ENCODE peak calls at places on chromosomes 12 and 14, in seven cellular contexts. One of them, this sample, is unnamed.

GRCh38 chr12:104340177-104340576 is 36.6 kb downstream of the EID3 start:
- DNase-seq in uterus: no peak
- DNase-seq in IMR-90: peak; percentile 33
- DNase-seq in GM12878: no peak
- DNase-seq in tibial nerve: no peak
- DNase-seq in suprapubic skin: no peak
- DNase-seq in heart left ventricle: no peak
- DNase-seq in this sample: peak; percentile 24

GRCh38 chr14:94924189-94924588 is 154.3 kb upstream of the GSC start:
- DNase-seq in uterus: no peak
- DNase-seq in tibial nerve: no peak
- DNase-seq in suprapubic skin: no peak
- DNase-seq in IMR-90: no peak
- DNase-seq in GM12878: no peak
- DNase-seq in heart left ventricle: no peak
- DNase-seq in this sample: no peak

GRCh38 chr14:58465425-58465824 is 37.9 kb downstream of the KIAA0586 start:
- DNase-seq in heart left ventricle: no peak
- DNase-seq in suprapubic skin: no peak
- DNase-seq in uterus: no peak
- DNase-seq in IMR-90: peak; percentile 70
- DNase-seq in GM12878: no peak
- DNase-seq in tibial nerve: no peak
- DNase-seq in this sample: no peak

GRCh38 chr14:79543966-79544365 is 667.3 kb downstream of the DIO2 start:
- DNase-seq in GM12878: no peak
- DNase-seq in suprapubic skin: no peak
- DNase-seq in tibial nerve: no peak
- DNase-seq in heart left ventricle: no peak
- DNase-seq in IMR-90: peak; percentile 66
- DNase-seq in uterus: no peak
- DNase-seq in this sample: no peak

GRCh38 chr14:47438650-47439140 is 236.7 kb downstream of the MDGA2 start:
- DNase-seq in suprapubic skin: no peak
- DNase-seq in heart left ventricle: no peak
- DNase-seq in tibial nerve: no peak
- DNase-seq in IMR-90: no peak
- DNase-seq in GM12878: no peak
- DNase-seq in uterus: no peak
- DNase-seq in this sample: no peak

GRCh38 chr12:110741371-110741770 is 1.3 kb downstream of the PPP1CC start:
- DNase-seq in uterus: no peak
- DNase-seq in tibial nerve: no peak
- DNase-seq in IMR-90: no peak
- DNase-seq in GM12878: no peak
- DNase-seq in heart left ventricle: no peak
- DNase-seq in suprapubic skin: no peak
- DNase-seq in this sample: peak; percentile 35

GRCh38 chr12:93098077-93098476 is 169.0 kb upstream of the EEA1 start:
- DNase-seq in heart left ventricle: peak; percentile 50
- DNase-seq in IMR-90: peak; percentile 35
- DNase-seq in tibial nerve: peak; percentile 33
- DNase-seq in uterus: peak; percentile 51
- DNase-seq in suprapubic skin: no peak
- DNase-seq in GM12878: peak; percentile 51
- DNase-seq in this sample: peak; percentile 86

GRCh38 chr14:26328766-26329165 is 269.1 kb downstream of the NOVA1 start:
- DNase-seq in GM12878: no peak
- DNase-seq in uterus: no peak
- DNase-seq in suprapubic skin: no peak
- DNase-seq in IMR-90: no peak
- DNase-seq in tibial nerve: no peak
- DNase-seq in heart left ventricle: no peak
- DNase-seq in this sample: no peak

GRCh38 chr14:65927871-65928270 is 515.3 kb downstream of the FUT8 start:
- DNase-seq in heart left ventricle: no peak
- DNase-seq in IMR-90: no peak
- DNase-seq in GM12878: no peak
- DNase-seq in suprapubic skin: no peak
- DNase-seq in tibial nerve: no peak
- DNase-seq in uterus: no peak
- DNase-seq in this sample: no peak

GRCh38 chr12:113200016-113200797 is 14.7 kb downstream of the RITA1 start:
- DNase-seq in uterus: no peak
- DNase-seq in tibial nerve: no peak
- DNase-seq in IMR-90: no peak
- DNase-seq in GM12878: no peak
- DNase-seq in heart left ventricle: no peak
- DNase-seq in suprapubic skin: no peak
- DNase-seq in this sample: no peak

GRCh38 chr12:34206061-34206785 is 183.9 kb downstream of the ALG10 start:
- DNase-seq in tibial nerve: no peak
- DNase-seq in uterus: no peak
- DNase-seq in heart left ventricle: no peak
- DNase-seq in suprapubic skin: peak; percentile 73
- DNase-seq in GM12878: no peak
- DNase-seq in IMR-90: no peak
- DNase-seq in this sample: no peak

GRCh38 chr12:110071504-110071903 is 23.2 kb upstream of the C12orf76 start:
- DNase-seq in suprapubic skin: no peak
- DNase-seq in uterus: no peak
- DNase-seq in IMR-90: no peak
- DNase-seq in heart left ventricle: no peak
- DNase-seq in tibial nerve: no peak
- DNase-seq in GM12878: no peak
- DNase-seq in this sample: no peak

GRCh38 chr12:66235626-66236281 is 46.7 kb downstream of the IRAK3 start:
- DNase-seq in uterus: no peak
- DNase-seq in suprapubic skin: no peak
- DNase-seq in GM12878: no peak
- DNase-seq in tibial nerve: no peak
- DNase-seq in IMR-90: peak; percentile 4
- DNase-seq in heart left ventricle: no peak
- DNase-seq in this sample: no peak

GRCh38 chr14:69055125-69055524 is 76.0 kb upstream of the ACTN1 start:
- DNase-seq in IMR-90: peak; percentile 97
- DNase-seq in tibial nerve: no peak
- DNase-seq in suprapubic skin: no peak
- DNase-seq in uterus: no peak
- DNase-seq in GM12878: no peak
- DNase-seq in heart left ventricle: no peak
- DNase-seq in this sample: peak; percentile 59

GRCh38 chr12:3364226-3364625 is 126.8 kb upstream of the PRMT8 start:
- DNase-seq in GM12878: no peak
- DNase-seq in IMR-90: no peak
- DNase-seq in heart left ventricle: no peak
- DNase-seq in tibial nerve: no peak
- DNase-seq in uterus: no peak
- DNase-seq in suprapubic skin: no peak
- DNase-seq in this sample: no peak

GRCh38 chr12:87820524-87821194 is 208.5 kb downstream of the C12orf50 start:
- DNase-seq in heart left ventricle: no peak
- DNase-seq in GM12878: no peak
- DNase-seq in IMR-90: peak; percentile 74
- DNase-seq in suprapubic skin: no peak
- DNase-seq in tibial nerve: no peak
- DNase-seq in uterus: no peak
- DNase-seq in this sample: no peak

GRCh38 chr14:21256539-21257394 is 12.5 kb downstream of the HNRNPC start:
- DNase-seq in tibial nerve: no peak
- DNase-seq in GM12878: no peak
- DNase-seq in suprapubic skin: no peak
- DNase-seq in uterus: no peak
- DNase-seq in heart left ventricle: no peak
- DNase-seq in IMR-90: no peak
- DNase-seq in this sample: no peak

DNA sequence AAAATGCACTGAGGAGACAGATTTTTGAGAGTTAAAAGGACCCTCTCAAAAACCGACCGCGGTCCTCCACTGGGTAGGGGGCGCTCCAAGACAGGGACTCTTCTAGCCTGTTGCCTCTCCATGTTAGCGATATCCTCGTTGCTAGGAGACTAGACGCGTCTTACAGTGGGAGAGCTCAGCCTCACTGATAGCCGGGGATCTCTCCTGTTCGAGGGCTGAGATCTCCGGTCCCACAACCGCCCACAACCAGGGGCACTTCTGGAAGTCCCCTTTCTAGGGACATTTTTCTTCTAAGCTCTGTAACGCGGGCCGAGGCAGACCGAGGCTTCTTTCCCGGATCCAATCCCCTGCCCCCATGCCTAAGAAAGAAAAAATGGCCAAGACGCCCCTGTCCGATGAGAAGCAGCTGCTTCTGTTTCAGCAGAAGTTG is 21.3 kb downstream of the FKBP11 start:
- DNase-seq in heart left ventricle: peak; percentile 75
- DNase-seq in IMR-90: peak; percentile 82
- DNase-seq in GM12878: peak; percentile 20
- DNase-seq in tibial nerve: peak; percentile 41
- DNase-seq in suprapubic skin: peak; percentile 84
- DNase-seq in uterus: peak; percentile 73
- DNase-seq in this sample: peak; percentile 88
- H3K27ac ChIP-seq in heart left ventricle: no peak overlapping the region
- H3K27ac ChIP-seq in IMR-90: no peak overlapping the region
- H3K27ac ChIP-seq in GM12878: no peak overlapping the region
- H3K27ac ChIP-seq in tibial nerve: no peak overlapping the region
- H3K27ac ChIP-seq in suprapubic skin: no peak overlapping the region
- H3K27ac ChIP-seq in uterus: no peak overlapping the region
- H3K27ac ChIP-seq in this sample: no peak overlapping the region

GRCh38 chr14:99188721-99189120 is 83.3 kb downstream of the BCL11B start:
- DNase-seq in suprapubic skin: no peak
- DNase-seq in GM12878: no peak
- DNase-seq in heart left ventricle: no peak
- DNase-seq in IMR-90: no peak
- DNase-seq in uterus: no peak
- DNase-seq in tibial nerve: no peak
- DNase-seq in this sample: no peak

GRCh38 chr14:99189201-99189801 is 82.7 kb downstream of the BCL11B start:
- DNase-seq in GM12878: no peak
- DNase-seq in suprapubic skin: no peak
- DNase-seq in tibial nerve: no peak
- DNase-seq in heart left ventricle: no peak
- DNase-seq in uterus: no peak
- DNase-seq in IMR-90: no peak
- DNase-seq in this sample: no peak

GRCh38 chr14:99185436-99186068 is 86.4 kb downstream of the BCL11B start:
- DNase-seq in tibial nerve: no peak
- DNase-seq in uterus: no peak
- DNase-seq in IMR-90: no peak
- DNase-seq in suprapubic skin: no peak
- DNase-seq in heart left ventricle: no peak
- DNase-seq in GM12878: no peak
- DNase-seq in this sample: no peak

GRCh38 chr14:99187858-99188257 is 84.1 kb downstream of the BCL11B start:
- DNase-seq in heart left ventricle: no peak
- DNase-seq in uterus: no peak
- DNase-seq in IMR-90: no peak
- DNase-seq in GM12878: no peak
- DNase-seq in tibial nerve: no peak
- DNase-seq in suprapubic skin: no peak
- DNase-seq in this sample: no peak

GRCh38 chr14:99186956-99187690 is 84.9 kb downstream of the BCL11B start:
- DNase-seq in suprapubic skin: no peak
- DNase-seq in uterus: no peak
- DNase-seq in heart left ventricle: no peak
- DNase-seq in IMR-90: no peak
- DNase-seq in GM12878: no peak
- DNase-seq in tibial nerve: no peak
- DNase-seq in this sample: no peak
- H3K4me1 ChIP-seq in suprapubic skin: peaks cover 36% of the 10 kb centered on the region
- H3K4me1 ChIP-seq in uterus: no peaks in the 10 kb centered on the region
- H3K4me1 ChIP-seq in heart left ventricle: peaks cover 9% of the 10 kb centered on the region
- H3K4me1 ChIP-seq in IMR-90: no peaks in the 10 kb centered on the region
- H3K4me1 ChIP-seq in GM12878: no peaks in the 10 kb centered on the region
- H3K4me1 ChIP-seq in tibial nerve: peaks cover 9% of the 10 kb centered on the region
- H3K4me1 ChIP-seq in this sample: peaks cover 9% of the 10 kb centered on the region

GRCh38 chr12:6708968-6709394 is 8.4 kb upstream of the PIANP start:
- DNase-seq in IMR-90: no peak
- DNase-seq in tibial nerve: no peak
- DNase-seq in suprapubic skin: no peak
- DNase-seq in GM12878: no peak
- DNase-seq in heart left ventricle: no peak
- DNase-seq in uterus: no peak
- DNase-seq in this sample: no peak
- TF ChIP-seq POLR2A in IMR-90: no peak
- TF ChIP-seq POLR2A in tibial nerve: no peak
- TF ChIP-seq POLR2A in suprapubic skin: no peak
- TF ChIP-seq POLR2A in GM12878: no peak
- TF ChIP-seq POLR2A in heart left ventricle: no peak
- TF ChIP-seq POLR2A in uterus: no peak
- TF ChIP-seq POLR2A in this sample: no peak

GRCh38 chr12:1917172-1918070 is 1.0 kb downstream of the CACNA2D4 start:
- DNase-seq in GM12878: no peak
- DNase-seq in uterus: peak; percentile 12
- DNase-seq in heart left ventricle: no peak
- DNase-seq in IMR-90: no peak
- DNase-seq in suprapubic skin: peak; percentile 57
- DNase-seq in tibial nerve: no peak
- DNase-seq in this sample: peak; percentile 51
- H3K27ac ChIP-seq in GM12878: no peak overlapping the region
- H3K27ac ChIP-seq in uterus: no peak overlapping the region
- H3K27ac ChIP-seq in heart left ventricle: peak overlapping the region; percentile 57
- H3K27ac ChIP-seq in IMR-90: no peak overlapping the region
- H3K27ac ChIP-seq in suprapubic skin: peak overlapping the region; percentile 74
- H3K27ac ChIP-seq in tibial nerve: peak overlapping the region; percentile 26
- H3K27ac ChIP-seq in this sample: no peak overlapping the region

GRCh38 chr12:49603721-49604120 is 1.7 kb downstream of the FAM186B start:
- DNase-seq in uterus: no peak
- DNase-seq in suprapubic skin: no peak
- DNase-seq in heart left ventricle: no peak
- DNase-seq in GM12878: no peak
- DNase-seq in IMR-90: no peak
- DNase-seq in tibial nerve: no peak
- DNase-seq in this sample: no peak
- H3K4me1 ChIP-seq in uterus: no peaks in the 10 kb centered on the region
- H3K4me1 ChIP-seq in suprapubic skin: no peaks in the 10 kb centered on the region
- H3K4me1 ChIP-seq in heart left ventricle: no peaks in the 10 kb centered on the region
- H3K4me1 ChIP-seq in GM12878: no peaks in the 10 kb centered on the region
- H3K4me1 ChIP-seq in IMR-90: no peaks in the 10 kb centered on the region
- H3K4me1 ChIP-seq in tibial nerve: no peaks in the 10 kb centered on the region
- H3K4me1 ChIP-seq in this sample: peaks cover 10% of the 10 kb centered on the region

This sample was measured in adrenal gland.